ENCODE peak calls at places on chromosomes 4 and X, in eight cellular contexts. One of them, this sample, is unnamed.

GRCh38 chr4:47525154-47525819 is 40.2 kb downstream of the ATP10D start:
- DNase-seq in astrocyte of the cerebellum: peak
- DNase-seq in esophagus squamous epithelium: no peak
- DNase-seq in astrocyte of the spinal cord: peak
- DNase-seq in choroid plexus epithelial cell: peak
- DNase-seq in GM13977: no peak
- DNase-seq in coronary artery: no peak
- DNase-seq in mammary epithelial cell: peak
- DNase-seq in this sample: no peak

GRCh38 chrX:123184199-123184857 is at the start of gene GRIA3:
- DNase-seq in coronary artery: no peak
- DNase-seq in astrocyte of the spinal cord: peak
- DNase-seq in astrocyte of the cerebellum: no peak
- DNase-seq in esophagus squamous epithelium: no peak
- DNase-seq in choroid plexus epithelial cell: no peak
- DNase-seq in mammary epithelial cell: no peak
- DNase-seq in GM13977: no peak
- DNase-seq in this sample: no peak

GRCh38 chr4:130808492-130808891 is 1712.5 kb downstream of the C4orf33 start:
- DNase-seq in coronary artery: no peak
- DNase-seq in astrocyte of the cerebellum: no peak
- DNase-seq in choroid plexus epithelial cell: peak
- DNase-seq in mammary epithelial cell: peak
- DNase-seq in esophagus squamous epithelium: no peak
- DNase-seq in astrocyte of the spinal cord: peak
- DNase-seq in GM13977: no peak
- DNase-seq in this sample: peak

GRCh38 chr4:118683513-118683912 is 1.7 kb upstream of the METTL14 start:
- DNase-seq in coronary artery: no peak
- DNase-seq in esophagus squamous epithelium: no peak
- DNase-seq in astrocyte of the spinal cord: no peak
- DNase-seq in mammary epithelial cell: peak
- DNase-seq in GM13977: no peak
- DNase-seq in astrocyte of the cerebellum: no peak
- DNase-seq in choroid plexus epithelial cell: peak
- DNase-seq in this sample: no peak

GRCh38 chrX:56618250-56618649 is 54.8 kb downstream of the UBQLN2 start:
- DNase-seq in astrocyte of the spinal cord: no peak
- DNase-seq in mammary epithelial cell: no peak
- DNase-seq in astrocyte of the cerebellum: no peak
- DNase-seq in esophagus squamous epithelium: no peak
- DNase-seq in choroid plexus epithelial cell: no peak
- DNase-seq in coronary artery: no peak
- DNase-seq in GM13977: no peak
- DNase-seq in this sample: no peak

GRCh38 chr4:19010766-19011165 is 989.2 kb upstream of the LCORL start:
- DNase-seq in esophagus squamous epithelium: no peak
- DNase-seq in GM13977: no peak
- DNase-seq in coronary artery: no peak
- DNase-seq in astrocyte of the spinal cord: no peak
- DNase-seq in choroid plexus epithelial cell: no peak
- DNase-seq in mammary epithelial cell: no peak
- DNase-seq in astrocyte of the cerebellum: no peak
- DNase-seq in this sample: no peak

GRCh38 chrX:7515681-7516413 is 327.1 kb upstream of the VCX start:
- DNase-seq in coronary artery: no peak
- DNase-seq in choroid plexus epithelial cell: no peak
- DNase-seq in astrocyte of the cerebellum: no peak
- DNase-seq in GM13977: no peak
- DNase-seq in esophagus squamous epithelium: no peak
- DNase-seq in astrocyte of the spinal cord: no peak
- DNase-seq in mammary epithelial cell: peak
- DNase-seq in this sample: no peak

GRCh38 chr4:73127839-73128448 is 58.4 kb upstream of the COX18 start:
- DNase-seq in astrocyte of the spinal cord: no peak
- DNase-seq in esophagus squamous epithelium: no peak
- DNase-seq in astrocyte of the cerebellum: no peak
- DNase-seq in coronary artery: no peak
- DNase-seq in GM13977: peak
- DNase-seq in mammary epithelial cell: no peak
- DNase-seq in choroid plexus epithelial cell: peak
- DNase-seq in this sample: no peak

GRCh38 chr4:133379681-133380438 is 230.8 kb downstream of the PCDH10 start:
- DNase-seq in GM13977: no peak
- DNase-seq in esophagus squamous epithelium: no peak
- DNase-seq in choroid plexus epithelial cell: no peak
- DNase-seq in astrocyte of the spinal cord: no peak
- DNase-seq in astrocyte of the cerebellum: no peak
- DNase-seq in coronary artery: no peak
- DNase-seq in mammary epithelial cell: no peak
- DNase-seq in this sample: no peak

GRCh38 chrX:122087353-122087752 is 1039.9 kb downstream of the GLUD2 start:
- DNase-seq in astrocyte of the spinal cord: peak
- DNase-seq in choroid plexus epithelial cell: peak
- DNase-seq in mammary epithelial cell: no peak
- DNase-seq in coronary artery: no peak
- DNase-seq in GM13977: no peak
- DNase-seq in esophagus squamous epithelium: no peak
- DNase-seq in astrocyte of the cerebellum: no peak
- DNase-seq in this sample: no peak

GRCh38 chrX:72128881-72129280 is 2.8 kb downstream of the RTL5 start:
- DNase-seq in astrocyte of the cerebellum: no peak
- DNase-seq in esophagus squamous epithelium: no peak
- DNase-seq in choroid plexus epithelial cell: peak
- DNase-seq in astrocyte of the spinal cord: no peak
- DNase-seq in coronary artery: peak
- DNase-seq in GM13977: no peak
- DNase-seq in mammary epithelial cell: no peak
- DNase-seq in this sample: peak
- TF ChIP-seq CTCF in astrocyte of the cerebellum: peak
- TF ChIP-seq CTCF in esophagus squamous epithelium: peak
- TF ChIP-seq CTCF in choroid plexus epithelial cell: peak
- TF ChIP-seq CTCF in astrocyte of the spinal cord: peak
- TF ChIP-seq CTCF in coronary artery: no peak
- TF ChIP-seq CTCF in GM13977: peak
- TF ChIP-seq CTCF in mammary epithelial cell: no peak
- TF ChIP-seq CTCF in this sample: peak

GRCh38 chr4:82578935-82579334 is 17.1 kb upstream of the TMEM150C start:
- DNase-seq in mammary epithelial cell: no peak
- DNase-seq in coronary artery: no peak
- DNase-seq in astrocyte of the spinal cord: no peak
- DNase-seq in astrocyte of the cerebellum: no peak
- DNase-seq in choroid plexus epithelial cell: peak
- DNase-seq in esophagus squamous epithelium: no peak
- DNase-seq in GM13977: no peak
- DNase-seq in this sample: no peak
- TF ChIP-seq CTCF in mammary epithelial cell: peak
- TF ChIP-seq CTCF in coronary artery: no peak
- TF ChIP-seq CTCF in astrocyte of the spinal cord: peak
- TF ChIP-seq CTCF in astrocyte of the cerebellum: peak
- TF ChIP-seq CTCF in choroid plexus epithelial cell: peak
- TF ChIP-seq CTCF in esophagus squamous epithelium: no peak
- TF ChIP-seq CTCF in GM13977: no peak
- TF ChIP-seq CTCF in this sample: peak

DNA sequence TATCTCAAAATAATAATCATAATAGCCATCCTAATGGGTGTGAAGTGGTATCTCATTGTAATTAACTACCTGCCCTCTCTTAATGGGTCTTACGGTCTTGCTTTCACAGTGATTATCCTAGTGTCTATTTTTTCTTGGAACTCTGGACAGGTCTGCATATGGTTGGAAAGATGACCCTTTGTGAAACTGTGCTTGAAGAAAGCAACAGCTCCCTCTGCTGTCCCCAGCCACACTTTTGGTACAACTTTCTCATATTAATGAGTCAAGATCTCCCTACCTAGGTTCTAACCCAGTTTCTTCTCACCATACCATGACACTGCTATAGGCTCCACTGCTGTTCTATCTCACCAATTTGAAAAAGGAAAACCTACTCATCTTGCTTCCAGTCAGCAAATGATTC is 2.4 kb downstream of the TFDP3 start:
- DNase-seq in astrocyte of the cerebellum: no peak
- DNase-seq in mammary epithelial cell: peak
- DNase-seq in GM13977: no peak
- DNase-seq in esophagus squamous epithelium: no peak
- DNase-seq in coronary artery: no peak
- DNase-seq in choroid plexus epithelial cell: peak
- DNase-seq in astrocyte of the spinal cord: peak
- DNase-seq in this sample: peak
- TF ChIP-seq CTCF in astrocyte of the cerebellum: peak
- TF ChIP-seq CTCF in mammary epithelial cell: peak
- TF ChIP-seq CTCF in GM13977: peak
- TF ChIP-seq CTCF in esophagus squamous epithelium: no peak
- TF ChIP-seq CTCF in coronary artery: no peak
- TF ChIP-seq CTCF in choroid plexus epithelial cell: peak
- TF ChIP-seq CTCF in astrocyte of the spinal cord: peak
- TF ChIP-seq CTCF in this sample: no peak

DNA sequence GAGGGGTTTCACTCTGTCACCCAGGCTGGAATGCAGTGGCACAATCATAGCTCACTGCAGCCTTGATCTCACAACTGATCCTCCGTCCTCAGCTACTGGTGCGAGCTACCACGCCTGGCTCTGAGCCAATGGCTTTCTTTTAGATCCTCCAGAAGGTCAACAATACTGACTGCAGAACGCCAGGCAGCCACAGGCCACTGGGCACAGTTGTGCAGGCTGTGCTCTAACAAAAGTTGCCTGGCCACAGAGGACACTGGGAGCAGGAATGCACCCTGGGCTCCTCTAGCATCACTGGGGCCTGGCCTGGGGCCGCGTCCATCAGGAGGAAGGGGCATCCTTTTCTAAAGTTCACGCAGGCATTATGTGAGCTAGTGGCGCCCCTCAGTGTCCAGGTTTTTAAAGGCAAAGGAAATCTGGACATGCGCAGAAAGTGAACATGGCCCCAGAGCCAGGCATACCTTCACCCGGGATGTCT is 14.9 kb upstream of the PORCN start:
- DNase-seq in astrocyte of the cerebellum: no peak
- DNase-seq in esophagus squamous epithelium: no peak
- DNase-seq in choroid plexus epithelial cell: peak
- DNase-seq in GM13977: no peak
- DNase-seq in mammary epithelial cell: no peak
- DNase-seq in astrocyte of the spinal cord: peak
- DNase-seq in coronary artery: no peak
- DNase-seq in this sample: peak
- TF ChIP-seq CTCF in astrocyte of the cerebellum: peak
- TF ChIP-seq CTCF in esophagus squamous epithelium: no peak
- TF ChIP-seq CTCF in choroid plexus epithelial cell: peak
- TF ChIP-seq CTCF in GM13977: peak
- TF ChIP-seq CTCF in mammary epithelial cell: peak
- TF ChIP-seq CTCF in astrocyte of the spinal cord: peak
- TF ChIP-seq CTCF in coronary artery: no peak
- TF ChIP-seq CTCF in this sample: no peak

DNA sequence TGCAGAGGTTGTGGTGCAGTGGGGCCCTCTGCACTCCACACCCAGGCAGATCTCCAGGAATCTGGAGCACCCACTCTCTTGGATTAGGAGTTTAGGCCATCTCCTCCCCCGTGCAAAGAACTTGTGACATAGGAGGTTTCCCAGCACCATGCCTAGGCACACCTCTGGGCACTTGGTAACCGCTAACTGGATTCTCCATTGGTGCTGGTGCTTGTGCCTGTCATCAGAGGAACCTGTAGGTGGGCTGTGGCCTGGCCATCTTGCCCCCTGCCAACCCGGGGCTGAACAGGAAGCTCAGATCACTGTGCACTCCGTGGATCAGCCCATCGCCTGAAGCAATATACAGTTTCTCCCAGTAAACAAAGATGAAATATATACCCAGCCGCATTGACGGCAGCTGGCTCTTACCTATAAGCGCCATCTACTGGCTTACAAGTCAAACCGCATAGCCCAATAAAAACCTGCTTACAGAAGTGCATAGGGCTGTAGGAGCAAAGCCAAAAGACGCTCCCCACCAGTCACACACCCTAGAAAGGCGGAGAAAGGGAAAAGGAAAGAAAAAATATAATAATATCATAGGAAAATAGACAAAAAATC is 19.1 kb upstream of the TEX13B start:
- DNase-seq in astrocyte of the spinal cord: peak
- DNase-seq in coronary artery: no peak
- DNase-seq in esophagus squamous epithelium: no peak
- DNase-seq in choroid plexus epithelial cell: peak
- DNase-seq in GM13977: peak
- DNase-seq in astrocyte of the cerebellum: no peak
- DNase-seq in mammary epithelial cell: peak
- DNase-seq in this sample: no peak
- TF ChIP-seq CTCF in astrocyte of the spinal cord: peak
- TF ChIP-seq CTCF in coronary artery: no peak
- TF ChIP-seq CTCF in esophagus squamous epithelium: peak
- TF ChIP-seq CTCF in choroid plexus epithelial cell: peak
- TF ChIP-seq CTCF in GM13977: peak
- TF ChIP-seq CTCF in astrocyte of the cerebellum: peak
- TF ChIP-seq CTCF in mammary epithelial cell: peak
- TF ChIP-seq CTCF in this sample: no peak

GRCh38 chrX:68090266-68090665 is 343.0 kb downstream of the OPHN1 start:
- DNase-seq in mammary epithelial cell: no peak
- DNase-seq in astrocyte of the spinal cord: no peak
- DNase-seq in coronary artery: no peak
- DNase-seq in esophagus squamous epithelium: no peak
- DNase-seq in astrocyte of the cerebellum: no peak
- DNase-seq in choroid plexus epithelial cell: peak
- DNase-seq in GM13977: no peak
- DNase-seq in this sample: no peak
- TF ChIP-seq CTCF in mammary epithelial cell: peak
- TF ChIP-seq CTCF in astrocyte of the spinal cord: no peak
- TF ChIP-seq CTCF in coronary artery: no peak
- TF ChIP-seq CTCF in esophagus squamous epithelium: no peak
- TF ChIP-seq CTCF in astrocyte of the cerebellum: peak
- TF ChIP-seq CTCF in choroid plexus epithelial cell: peak
- TF ChIP-seq CTCF in GM13977: no peak
- TF ChIP-seq CTCF in this sample: no peak

DNA sequence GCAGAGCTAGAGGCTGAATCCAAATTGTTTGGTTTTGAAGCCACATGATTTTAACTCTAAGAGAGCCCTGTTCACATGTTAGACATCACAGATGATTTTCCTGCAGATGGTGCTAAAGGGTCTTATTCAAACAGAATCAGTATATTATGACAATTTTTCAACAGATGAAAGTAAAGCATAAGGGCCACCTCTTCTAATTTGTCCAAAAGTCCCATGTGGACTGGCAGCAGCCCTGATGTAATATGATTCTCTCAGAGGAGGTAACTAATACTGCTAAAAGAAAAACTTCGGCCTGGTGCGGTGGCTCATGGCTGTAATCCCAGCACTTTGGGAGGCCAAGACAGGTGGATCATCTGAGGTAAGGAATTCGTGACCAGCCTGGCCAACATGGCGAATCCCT is 26.0 kb upstream of the SETD7 start:
- DNase-seq in mammary epithelial cell: no peak
- DNase-seq in GM13977: no peak
- DNase-seq in astrocyte of the spinal cord: no peak
- DNase-seq in astrocyte of the cerebellum: no peak
- DNase-seq in choroid plexus epithelial cell: peak
- DNase-seq in esophagus squamous epithelium: no peak
- DNase-seq in coronary artery: no peak
- DNase-seq in this sample: no peak
- TF ChIP-seq CTCF in mammary epithelial cell: no peak
- TF ChIP-seq CTCF in GM13977: no peak
- TF ChIP-seq CTCF in astrocyte of the spinal cord: no peak
- TF ChIP-seq CTCF in astrocyte of the cerebellum: no peak
- TF ChIP-seq CTCF in choroid plexus epithelial cell: peak
- TF ChIP-seq CTCF in esophagus squamous epithelium: no peak
- TF ChIP-seq CTCF in coronary artery: no peak
- TF ChIP-seq CTCF in this sample: no peak

This sample was measured in endothelial cell.